ENCODE peak calls at places on chromosome 12, in six cellular contexts. One of them, this sample, is unnamed.

GRCh38 chr12:93520454-93520853 is 52.0 kb upstream of the SOCS2 start:
- DNase-seq in testis: no peak
- DNase-seq in CD14-positive monocyte: no peak
- DNase-seq in left lung: no peak
- DNase-seq in suprapubic skin: no peak
- DNase-seq in tibial artery: no peak
- DNase-seq in this sample: no peak

GRCh38 chr12:108784270-108784669 is 53.0 kb upstream of the CORO1C start:
- DNase-seq in testis: no peak
- DNase-seq in left lung: peak
- DNase-seq in suprapubic skin: no peak
- DNase-seq in CD14-positive monocyte: no peak
- DNase-seq in tibial artery: no peak
- DNase-seq in this sample: no peak

GRCh38 chr12:109258201-109258600 is 50.9 kb downstream of the FOXN4 start:
- DNase-seq in suprapubic skin: no peak
- DNase-seq in left lung: no peak
- DNase-seq in CD14-positive monocyte: no peak
- DNase-seq in testis: no peak
- DNase-seq in tibial artery: no peak
- DNase-seq in this sample: no peak

GRCh38 chr12:53994691-53995310 is 5.2 kb upstream of the HOXC9 start:
- DNase-seq in left lung: no peak
- DNase-seq in suprapubic skin: no peak
- DNase-seq in testis: no peak
- DNase-seq in tibial artery: no peak
- DNase-seq in CD14-positive monocyte: no peak
- DNase-seq in this sample: no peak

GRCh38 chr12:75641031-75641780 is 129.8 kb upstream of the KRR1 start:
- DNase-seq in testis: no peak
- DNase-seq in CD14-positive monocyte: no peak
- DNase-seq in tibial artery: no peak
- DNase-seq in suprapubic skin: no peak
- DNase-seq in left lung: no peak
- DNase-seq in this sample: no peak

GRCh38 chr12:68446896-68447806 is 115.0 kb upstream of the MDM1 start:
- DNase-seq in suprapubic skin: no peak
- DNase-seq in tibial artery: no peak
- DNase-seq in left lung: no peak
- DNase-seq in testis: no peak
- DNase-seq in CD14-positive monocyte: no peak
- DNase-seq in this sample: no peak

GRCh38 chr12:38120438-38120837 is 196.1 kb upstream of the ALG10B start:
- DNase-seq in left lung: no peak
- DNase-seq in tibial artery: no peak
- DNase-seq in suprapubic skin: no peak
- DNase-seq in CD14-positive monocyte: no peak
- DNase-seq in testis: no peak
- DNase-seq in this sample: no peak

GRCh38 chr12:68451261-68452091 is 119.3 kb upstream of the MDM1 start:
- DNase-seq in left lung: no peak
- DNase-seq in suprapubic skin: no peak
- DNase-seq in testis: peak
- DNase-seq in tibial artery: no peak
- DNase-seq in CD14-positive monocyte: no peak
- DNase-seq in this sample: no peak

GRCh38 chr12:92582888-92583287 is 119.9 kb upstream of the PLEKHG7 start:
- DNase-seq in suprapubic skin: no peak
- DNase-seq in tibial artery: no peak
- DNase-seq in testis: no peak
- DNase-seq in CD14-positive monocyte: no peak
- DNase-seq in left lung: no peak
- DNase-seq in this sample: no peak

GRCh38 chr12:48810817-48811453 is 7.4 kb upstream of the CACNB3 start:
- DNase-seq in suprapubic skin: no peak
- DNase-seq in tibial artery: no peak
- DNase-seq in testis: peak
- DNase-seq in left lung: no peak
- DNase-seq in CD14-positive monocyte: no peak
- DNase-seq in this sample: no peak

GRCh38 chr12:131254374-131254773 is 300.7 kb downstream of the ADGRD1 start:
- DNase-seq in left lung: peak
- DNase-seq in testis: no peak
- DNase-seq in tibial artery: no peak
- DNase-seq in suprapubic skin: no peak
- DNase-seq in CD14-positive monocyte: no peak
- DNase-seq in this sample: no peak

GRCh38 chr12:12534975-12535374 is 27.7 kb downstream of the DUSP16 start:
- DNase-seq in testis: no peak
- DNase-seq in tibial artery: no peak
- DNase-seq in left lung: peak
- DNase-seq in CD14-positive monocyte: no peak
- DNase-seq in suprapubic skin: no peak
- DNase-seq in this sample: no peak

GRCh38 chr12:31369712-31370521 is 44.0 kb upstream of the SINHCAF start:
- DNase-seq in tibial artery: peak
- DNase-seq in left lung: no peak
- DNase-seq in suprapubic skin: no peak
- DNase-seq in testis: peak
- DNase-seq in CD14-positive monocyte: no peak
- DNase-seq in this sample: no peak

GRCh38 chr12:60494249-60494648 is 898.4 kb downstream of the SLC16A7 start:
- DNase-seq in CD14-positive monocyte: no peak
- DNase-seq in tibial artery: no peak
- DNase-seq in suprapubic skin: no peak
- DNase-seq in left lung: no peak
- DNase-seq in testis: no peak
- DNase-seq in this sample: no peak

GRCh38 chr12:121008347-121009098 is 7.8 kb downstream of the C12orf43 start:
- DNase-seq in testis: no peak
- DNase-seq in CD14-positive monocyte: no peak
- DNase-seq in left lung: no peak
- DNase-seq in suprapubic skin: no peak
- DNase-seq in tibial artery: no peak
- DNase-seq in this sample: no peak

GRCh38 chr12:116153096-116153495 is 124.4 kb downstream of the MED13L start:
- DNase-seq in testis: no peak
- DNase-seq in left lung: no peak
- DNase-seq in tibial artery: no peak
- DNase-seq in suprapubic skin: no peak
- DNase-seq in CD14-positive monocyte: no peak
- DNase-seq in this sample: no peak

GRCh38 chr12:76346798-76347420 is 1.3 kb downstream of the BBS10 start:
- DNase-seq in suprapubic skin: no peak
- DNase-seq in CD14-positive monocyte: no peak
- DNase-seq in testis: peak
- DNase-seq in left lung: no peak
- DNase-seq in tibial artery: no peak
- DNase-seq in this sample: no peak

GRCh38 chr12:131101006-131101405 is 147.3 kb downstream of the ADGRD1 start:
- DNase-seq in left lung: no peak
- DNase-seq in suprapubic skin: peak
- DNase-seq in tibial artery: no peak
- DNase-seq in CD14-positive monocyte: peak
- DNase-seq in testis: peak
- DNase-seq in this sample: peak

GRCh38 chr12:67716817-67717216 is 68.3 kb downstream of the DYRK2 start:
- DNase-seq in testis: no peak
- DNase-seq in suprapubic skin: no peak
- DNase-seq in tibial artery: no peak
- DNase-seq in left lung: no peak
- DNase-seq in CD14-positive monocyte: no peak
- DNase-seq in this sample: no peak

GRCh38 chr12:91189526-91189925 is 6.9 kb upstream of the DCN start:
- DNase-seq in tibial artery: no peak
- DNase-seq in left lung: no peak
- DNase-seq in testis: no peak
- DNase-seq in suprapubic skin: no peak
- DNase-seq in CD14-positive monocyte: no peak
- DNase-seq in this sample: no peak

GRCh38 chr12:1518763-1519516 is 75.4 kb downstream of the FBXL14 start:
- DNase-seq in testis: no peak
- DNase-seq in suprapubic skin: no peak
- DNase-seq in tibial artery: peak
- DNase-seq in left lung: no peak
- DNase-seq in CD14-positive monocyte: no peak
- DNase-seq in this sample: no peak

GRCh38 chr12:124778411-124778810 is 85.3 kb downstream of the SCARB1 start:
- DNase-seq in left lung: no peak
- DNase-seq in suprapubic skin: no peak
- DNase-seq in tibial artery: no peak
- DNase-seq in CD14-positive monocyte: no peak
- DNase-seq in testis: no peak
- DNase-seq in this sample: no peak

GRCh38 chr12:59446156-59446555 is 149.7 kb upstream of the SLC16A7 start:
- DNase-seq in suprapubic skin: no peak
- DNase-seq in tibial artery: no peak
- DNase-seq in CD14-positive monocyte: no peak
- DNase-seq in left lung: no peak
- DNase-seq in testis: no peak
- DNase-seq in this sample: no peak

DNA sequence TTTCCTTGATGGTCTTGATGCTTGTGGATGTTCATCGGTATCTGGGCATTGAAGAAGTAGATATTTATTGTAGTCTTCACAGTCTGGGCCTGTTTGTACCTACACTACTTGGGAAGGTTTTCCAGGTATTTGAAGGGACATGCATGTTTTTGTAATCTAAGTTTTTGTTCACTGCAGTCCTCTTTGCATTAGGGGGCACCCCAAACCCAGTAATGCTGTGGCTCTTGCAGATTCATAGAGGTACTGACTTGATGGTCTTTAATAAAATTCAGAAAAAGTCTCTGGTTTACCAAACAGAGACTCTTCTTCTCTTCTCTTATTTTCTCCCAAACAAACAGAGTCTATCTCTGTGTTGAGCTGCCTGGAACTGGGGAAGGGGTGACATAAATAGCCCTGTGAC is 150.9 kb upstream of the SLC16A7 start:
- DNase-seq in left lung: no peak
- DNase-seq in suprapubic skin: no peak
- DNase-seq in CD14-positive monocyte: no peak
- DNase-seq in testis: no peak
- DNase-seq in tibial artery: no peak
- DNase-seq in this sample: no peak
- TF ChIP-seq CTCF in left lung: no peak
- TF ChIP-seq CTCF in suprapubic skin: no peak
- TF ChIP-seq CTCF in CD14-positive monocyte: no peak
- TF ChIP-seq CTCF in testis: no peak
- TF ChIP-seq CTCF in tibial artery: no peak
- TF ChIP-seq CTCF in this sample: no peak

GRCh38 chr12:46382425-46382973 is 9.9 kb upstream of the SLC38A2 start:
- DNase-seq in left lung: no peak
- DNase-seq in testis: no peak
- DNase-seq in suprapubic skin: no peak
- DNase-seq in tibial artery: no peak
- DNase-seq in CD14-positive monocyte: no peak
- DNase-seq in this sample: no peak

GRCh38 chr12:46383654-46384450 is 11.3 kb upstream of the SLC38A2 start:
- DNase-seq in suprapubic skin: peak
- DNase-seq in tibial artery: peak
- DNase-seq in CD14-positive monocyte: peak
- DNase-seq in testis: peak
- DNase-seq in left lung: peak
- DNase-seq in this sample: peak

GRCh38 chr12:46384451-46385301 is 12.1 kb upstream of the SLC38A2 start:
- DNase-seq in CD14-positive monocyte: no peak
- DNase-seq in left lung: no peak
- DNase-seq in suprapubic skin: no peak
- DNase-seq in tibial artery: no peak
- DNase-seq in testis: no peak
- DNase-seq in this sample: no peak

GRCh38 chr12:46380881-46381280 is 8.3 kb upstream of the SLC38A2 start:
- DNase-seq in CD14-positive monocyte: no peak
- DNase-seq in testis: no peak
- DNase-seq in left lung: no peak
- DNase-seq in suprapubic skin: no peak
- DNase-seq in tibial artery: no peak
- DNase-seq in this sample: no peak

DNA sequence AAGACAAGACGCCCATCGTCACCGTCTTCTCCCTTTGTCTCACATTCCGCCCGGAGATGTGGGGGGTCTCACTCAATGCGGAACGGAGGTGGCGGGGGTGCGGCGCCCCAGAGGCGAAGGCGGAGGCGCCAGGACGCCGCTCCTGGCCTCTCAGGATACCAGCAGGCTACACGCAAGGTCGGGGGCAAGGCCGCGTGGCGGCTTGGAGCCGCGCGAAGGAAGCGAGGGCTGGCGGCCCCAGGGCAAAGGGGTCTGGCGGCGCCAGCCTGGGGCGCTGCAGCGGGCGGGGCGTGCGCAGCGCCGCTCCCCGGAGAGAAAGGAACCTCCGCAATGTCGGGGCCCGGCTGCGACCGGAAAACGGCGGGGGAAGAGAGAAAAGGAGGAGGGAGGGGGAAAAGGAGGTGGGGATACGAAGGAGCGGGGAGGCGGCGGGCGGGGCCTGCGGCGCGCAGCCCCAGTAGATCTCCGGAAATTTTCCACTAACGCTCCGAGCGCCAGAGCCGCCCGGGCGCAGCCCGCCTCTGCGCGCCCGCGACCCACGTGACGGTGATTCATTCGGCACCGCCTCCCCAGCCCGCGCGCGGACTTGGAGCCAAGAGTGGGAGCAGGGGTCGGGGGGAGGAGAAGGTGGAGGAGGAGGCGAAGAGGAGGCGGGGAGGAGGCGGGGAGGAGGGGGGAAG is 10.5 kb upstream of the SLC38A2 start:
- DNase-seq in suprapubic skin: peak
- DNase-seq in testis: peak
- DNase-seq in tibial artery: peak
- DNase-seq in CD14-positive monocyte: peak
- DNase-seq in left lung: peak
- DNase-seq in this sample: peak
- TF ChIP-seq CTCF in suprapubic skin: no peak
- TF ChIP-seq CTCF in testis: peak
- TF ChIP-seq CTCF in tibial artery: no peak
- TF ChIP-seq CTCF in CD14-positive monocyte: no peak
- TF ChIP-seq CTCF in left lung: no peak
- TF ChIP-seq CTCF in this sample: no peak

GRCh38 chr12:66352197-66352596 is 49.9 kb downstream of the HELB start:
- DNase-seq in suprapubic skin: no peak
- DNase-seq in testis: peak
- DNase-seq in left lung: no peak
- DNase-seq in CD14-positive monocyte: no peak
- DNase-seq in tibial artery: no peak
- DNase-seq in this sample: no peak
- TF ChIP-seq CTCF in suprapubic skin: peak
- TF ChIP-seq CTCF in testis: no peak
- TF ChIP-seq CTCF in left lung: no peak
- TF ChIP-seq CTCF in CD14-positive monocyte: peak
- TF ChIP-seq CTCF in tibial artery: no peak
- TF ChIP-seq CTCF in this sample: peak

DNA sequence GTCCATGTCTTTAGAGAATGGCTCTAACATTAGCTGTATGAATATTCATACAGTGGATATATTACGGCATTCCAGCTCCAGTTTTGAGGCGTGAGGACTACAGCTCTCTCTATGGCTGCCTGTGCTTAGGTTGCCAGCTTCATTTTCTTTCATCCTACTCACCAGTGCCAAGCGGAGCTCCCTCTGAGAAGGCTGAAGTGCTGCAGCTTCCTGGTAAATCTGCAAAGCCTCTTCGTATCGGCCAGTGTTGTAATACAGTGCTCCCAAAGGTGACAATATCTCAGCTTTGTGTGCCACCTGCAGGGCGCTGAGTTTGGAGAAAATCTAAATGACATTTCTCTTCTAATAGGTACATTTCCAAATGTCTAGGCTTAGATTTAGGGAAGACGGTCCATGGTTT is 19.8 kb upstream of the OVCH1 start:
- DNase-seq in CD14-positive monocyte: no peak
- DNase-seq in suprapubic skin: no peak
- DNase-seq in tibial artery: no peak
- DNase-seq in testis: no peak
- DNase-seq in left lung: no peak
- DNase-seq in this sample: no peak
- TF ChIP-seq CTCF in CD14-positive monocyte: no peak
- TF ChIP-seq CTCF in suprapubic skin: no peak
- TF ChIP-seq CTCF in tibial artery: no peak
- TF ChIP-seq CTCF in testis: no peak
- TF ChIP-seq CTCF in left lung: no peak
- TF ChIP-seq CTCF in this sample: no peak

This sample was measured in type B pancreatic cell.